ENCODE peak calls at places on chromosomes 6 and 20, in six cellular contexts. R is GM23338, L is OCI-LY7, U is PC-3, G is GM23248, P is HCT116. O is an unnamed sample. For H3K9me2, the result is how much of the 10 kb centered on the place peaks cover.

GRCh38 chr6:99341862-99342455 is 7.5 kb downstream of the FAXC start:
- DNase-seq in R (no peak), L (no peak), U (peak), G (no peak), P (no peak), O (no peak)

GRCh38 chr6:49548613-49549304 is 1.7 kb upstream of the C6orf141 start:
- DNase-seq in R (peak), L (no peak), U (no peak), G (no peak), P (no peak), O (no peak)

GRCh38 chr6:111725446-111726112 is 119.9 kb upstream of the TRAF3IP2 start:
- DNase-seq in R (no peak), L (no peak), U (no peak), G (peak), P (no peak), O (no peak)

GRCh38 chr6:141403827-141404226 is 728.9 kb upstream of the GJE1 start:
- DNase-seq in R (no peak), L (no peak), U (no peak), G (peak), P (no peak), O (no peak)

GRCh38 chr6:26554669-26555504 is 16.7 kb downstream of the HMGN4 start:
- DNase-seq in R (peak), L (peak), U (peak), G (peak), P (no peak), O (peak)

GRCh38 chr6:131215212-131215611 is 79.9 kb downstream of the AKAP7 start:
- DNase-seq in R (no peak), L (no peak), U (no peak), G (no peak), P (no peak), O (no peak)

GRCh38 chr20:10672579-10673127 is 1.1 kb downstream of the JAG1 start:
- DNase-seq in R (peak), L (peak), U (peak), G (peak), P (no peak), O (peak)

GRCh38 chr6:165556116-165556843 is 106.8 kb downstream of the PDE10A start:
- DNase-seq in R (no peak), L (no peak), U (peak), G (no peak), P (no peak), O (no peak)

GRCh38 chr6:139166956-139167313 is 32.1 kb downstream of the HECA start:
- DNase-seq in R (no peak), L (no peak), U (no peak), G (no peak), P (no peak), O (no peak)

GRCh38 chr6:90131614-90132423 is 164.8 kb downstream of the BACH2 start:
- DNase-seq in R (no peak), L (no peak), U (no peak), G (peak), P (no peak), O (no peak)

GRCh38 chr6:134372603-134373281 is 54.8 kb upstream of the SGK1 start:
- DNase-seq in R (no peak), L (no peak), U (no peak), G (peak), P (no peak), O (no peak)

GRCh38 chr6:111737065-111737521 is 131.4 kb upstream of the TRAF3IP2 start:
- DNase-seq in R (no peak), L (no peak), U (peak), G (peak), P (no peak), O (no peak)

GRCh38 chr20:24694727-24695528 is 225.5 kb downstream of the SYNDIG1 start:
- DNase-seq in R (no peak), L (no peak), U (peak), G (peak), P (no peak), O (no peak)

GRCh38 chr20:53865905-53866786 is 204.2 kb downstream of the BCAS1 start:
- DNase-seq in R (peak), L (peak), U (peak), G (peak), P (no peak), O (no peak)

GRCh38 chr20:11432407-11432806 is 485.3 kb upstream of the BTBD3 start:
- DNase-seq in R (no peak), L (no peak), U (peak), G (peak), P (no peak), O (no peak)

GRCh38 chr6:35058041-35058675 is 83.0 kb downstream of the TCP11 start:
- DNase-seq in R (peak), L (no peak), U (no peak), G (peak), P (no peak), O (no peak)

GRCh38 chr6:55820696-55821095 is 54.7 kb downstream of the BMP5 start:
- DNase-seq in R (no peak), L (no peak), U (no peak), G (no peak), P (no peak), O (no peak)

GRCh38 chr20:36624068-36624813 is 18.7 kb downstream of the RAB5IF start:
- DNase-seq in R (peak), L (no peak), U (no peak), G (no peak), P (no peak), O (no peak)

GRCh38 chr6:111445786-111446395 is 37.1 kb downstream of the REV3L start:
- DNase-seq in R (no peak), L (no peak), U (peak), G (no peak), P (no peak), O (no peak)

GRCh38 chr6:10595731-10596664 is 74.8 kb downstream of the GCNT2 start:
- DNase-seq in R (peak), L (no peak), U (peak), G (no peak), P (no peak), O (peak)

GRCh38 chr6:46704562-46704961 is 16.9 kb downstream of the TDRD6 start:
- DNase-seq in R (peak), L (peak), U (peak), G (peak), P (peak), O (no peak)

GRCh38 chr20:45395114-45395415 is 13.0 kb upstream of the DBNDD2 start:
- DNase-seq in R (no peak), L (no peak), U (no peak), G (no peak), P (no peak), O (no peak)

GRCh38 chr6:109397020-109397419 is 14.8 kb upstream of the CD164 start:
- DNase-seq in R (peak), L (no peak), U (peak), G (peak), P (no peak), O (no peak)

GRCh38 chr6:98724537-98724936 is 109.8 kb upstream of the POU3F2 start:
- DNase-seq in R (peak), L (no peak), U (no peak), G (no peak), P (no peak), O (no peak)

GRCh38 chr20:61830241-61830930 is 235.3 kb downstream of the TAF4 start:
- DNase-seq in R (no peak), L (no peak), U (no peak), G (no peak), P (no peak), O (no peak)

GRCh38 chr6:45226081-45226480 is 102.0 kb upstream of the RUNX2 start:
- DNase-seq in R (no peak), L (no peak), U (no peak), G (no peak), P (no peak), O (no peak)

GRCh38 chr6:148987982-148988381 is 241.2 kb downstream of the UST start:
- DNase-seq in R (no peak), L (no peak), U (no peak), G (no peak), P (no peak), O (no peak)

GRCh38 chr20:33130553-33130952 is 37.4 kb upstream of the BPIFA2 start:
- DNase-seq in R (no peak), L (no peak), U (peak), G (peak), P (no peak), O (no peak)

GRCh38 chr20:33132858-33133615 is 34.9 kb upstream of the BPIFA2 start:
- DNase-seq in R (peak), L (no peak), U (no peak), G (peak), P (no peak), O (no peak)

GRCh38 chr20:33137195-33137594 is 30.8 kb upstream of the BPIFA2 start:
- DNase-seq in R (no peak), L (no peak), U (no peak), G (no peak), P (no peak), O (no peak)

GRCh38 chr20:33131949-33132822 is 35.8 kb upstream of the BPIFA2 start:
- DNase-seq in R (peak), L (no peak), U (no peak), G (no peak), P (no peak), O (no peak)

DNA sequence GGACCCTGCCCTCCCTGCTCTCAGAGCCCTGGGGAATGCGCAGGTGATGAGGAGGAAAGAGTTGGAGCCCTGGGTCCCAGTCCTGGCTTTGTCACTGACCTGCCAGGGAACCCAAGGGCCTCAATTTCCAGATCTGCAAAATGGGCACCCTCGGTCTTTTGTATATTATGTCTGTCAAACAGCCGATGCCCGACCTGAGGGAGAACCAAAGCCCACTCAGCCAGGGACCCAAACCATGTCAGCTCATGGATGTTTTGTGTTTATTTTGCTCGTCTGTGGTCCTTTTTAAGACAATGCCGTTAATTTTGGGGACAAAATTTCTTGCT is 34.4 kb upstream of the BPIFA2 start:
- DNase-seq in R (no peak), L (no peak), U (no peak), G (no peak), P (no peak), O (no peak)
- H3K9me2 ChIP-seq in R (under half), L (under half), U (under half), G (under half), P (under half), O (under half)

GRCh38 chr20:59006864-59007757 is at the start of gene CTSZ:
- DNase-seq in R (peak), L (peak), U (peak), G (peak), P (no peak), O (peak)

GRCh38 chr20:59008715-59009336 is 1.8 kb upstream of the CTSZ start:
- DNase-seq in R (no peak), L (peak), U (no peak), G (no peak), P (no peak), O (no peak)

GRCh38 chr20:59005523-59006166 is 1.4 kb downstream of the CTSZ start:
- DNase-seq in R (no peak), L (peak), U (no peak), G (no peak), P (no peak), O (no peak)

GRCh38 chr20:59006167-59006863 is 739 bp downstream of the CTSZ start:
- DNase-seq in R (peak), L (peak), U (peak), G (peak), P (no peak), O (no peak)

DNA sequence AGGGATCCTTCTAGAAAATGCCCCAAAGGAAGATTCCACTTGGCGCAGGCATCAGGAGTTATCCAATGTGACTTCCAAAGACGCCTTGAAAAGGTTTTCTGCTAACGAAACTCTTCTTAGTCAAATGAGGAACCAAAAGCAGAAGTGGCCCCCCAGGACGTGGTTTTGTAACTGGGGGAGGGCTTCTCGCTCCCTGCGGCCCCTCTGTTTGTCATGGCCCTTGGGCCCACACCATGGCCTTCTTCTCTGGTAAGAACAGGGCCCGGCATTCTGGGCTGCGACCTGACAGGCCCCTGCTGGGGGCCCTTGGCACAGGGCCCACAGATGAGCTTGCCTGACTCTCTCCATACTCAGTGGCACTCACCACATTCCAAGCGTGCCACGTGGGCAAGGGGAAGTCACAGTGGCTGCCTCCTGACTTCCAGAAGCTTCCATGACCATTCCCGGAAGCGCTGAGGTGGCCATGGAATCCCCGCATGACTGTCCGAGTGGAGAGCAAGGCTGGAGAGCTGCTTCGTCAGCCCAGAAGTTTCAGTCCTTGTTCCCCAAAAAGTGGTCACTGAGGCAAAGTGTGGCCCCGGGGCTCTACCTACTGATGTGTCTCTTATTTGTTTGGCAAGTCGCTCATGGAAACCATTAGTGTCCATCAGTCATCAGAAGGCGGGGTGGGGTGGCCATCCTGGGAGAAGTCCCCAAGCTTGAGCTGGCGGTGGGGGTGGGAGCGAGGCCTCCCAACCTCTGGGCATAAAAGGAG is 881 bp upstream of the CTSZ start:
- DNase-seq in R (peak), L (peak), U (no peak), G (no peak), P (no peak), O (no peak)
- H2AFZ ChIP-seq in R (peak), L (peak), U (peak), G (peak), P (no peak), O (no peak)

GRCh38 chr20:63132131-63132714 is 83.7 kb downstream of the YTHDF1 start:
- DNase-seq in R (no peak), L (no peak), U (no peak), G (no peak), P (no peak), O (no peak)

GRCh38 chr20:63134201-63134612 is 81.7 kb downstream of the YTHDF1 start:
- DNase-seq in R (peak), L (peak), U (no peak), G (no peak), P (no peak), O (no peak)

GRCh38 chr20:63130654-63131577 is 85.0 kb downstream of the YTHDF1 start:
- DNase-seq in R (no peak), L (no peak), U (no peak), G (no peak), P (no peak), O (no peak)

GRCh38 chr20:63133481-63134091 is 82.3 kb downstream of the YTHDF1 start:
- DNase-seq in R (no peak), L (no peak), U (no peak), G (no peak), P (no peak), O (no peak)

GRCh38 chr20:63132715-63133471 is 83.0 kb downstream of the YTHDF1 start:
- DNase-seq in R (no peak), L (no peak), U (no peak), G (no peak), P (no peak), O (no peak)
- H3K9me2 ChIP-seq in R (under half), L (under half), U (under half), G (under half), P (under half), O (under half)

GRCh38 chr20:34491226-34491931 is 24.8 kb upstream of the DYNLRB1 start:
- DNase-seq in R (no peak), L (no peak), U (no peak), G (no peak), P (no peak), O (no peak)

GRCh38 chr20:34495928-34496327 is 20.3 kb upstream of the DYNLRB1 start:
- DNase-seq in R (no peak), L (peak), U (no peak), G (no peak), P (no peak), O (no peak)

GRCh38 chr20:34495307-34495706 is 20.9 kb upstream of the DYNLRB1 start:
- DNase-seq in R (no peak), L (no peak), U (no peak), G (no peak), P (no peak), O (no peak)

GRCh38 chr20:34493646-34494045 is 22.6 kb upstream of the DYNLRB1 start:
- DNase-seq in R (no peak), L (no peak), U (no peak), G (no peak), P (no peak), O (no peak)

DNA sequence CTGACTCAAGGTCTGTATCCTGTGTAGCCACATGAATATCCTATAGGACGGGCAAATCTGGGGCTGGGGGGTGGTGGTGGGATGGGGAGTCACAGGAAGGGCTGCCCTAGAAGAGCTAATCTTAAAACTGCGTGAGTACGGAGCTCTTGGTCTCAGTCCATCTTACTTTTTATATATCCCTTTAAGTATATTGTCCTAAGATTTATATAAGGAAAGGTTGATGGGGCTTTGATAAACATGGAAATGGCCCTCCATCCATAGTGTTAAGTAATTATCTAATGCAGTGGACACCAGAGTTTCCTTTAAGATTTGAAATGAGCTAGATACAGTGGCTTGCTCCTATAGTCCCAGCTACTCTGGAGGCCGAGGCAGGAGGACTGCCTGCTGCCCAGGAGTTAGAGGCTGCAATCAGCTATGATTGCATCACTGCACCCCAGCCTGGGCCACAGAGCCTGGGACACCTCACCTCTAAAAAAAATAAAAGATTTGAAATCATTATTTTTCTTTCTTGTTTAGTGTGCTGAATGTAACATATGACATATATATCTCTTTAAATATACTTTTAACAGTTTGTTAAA is 24.2 kb upstream of the DYNLRB1 start:
- DNase-seq in R (no peak), L (no peak), U (no peak), G (no peak), P (no peak), O (no peak)
- H2AFZ ChIP-seq in R (no peak), L (no peak), U (no peak), G (no peak), P (no peak), O (no peak)

GRCh38 chr20:57391439-57392129 is 388 bp downstream of the RBM38 start:
- DNase-seq in R (peak), L (peak), U (peak), G (peak), P (no peak), O (peak)

GRCh38 chr20:57390604-57391438 is at the start of gene RBM38:
- DNase-seq in R (peak), L (peak), U (peak), G (peak), P (peak), O (peak)

GRCh38 chr20:57388953-57389694 is 2.1 kb upstream of the RBM38 start:
- DNase-seq in R (peak), L (peak), U (peak), G (peak), P (peak), O (peak)

GRCh38 chr20:57387945-57388351 is 3.2 kb upstream of the RBM38 start:
- DNase-seq in R (no peak), L (no peak), U (no peak), G (no peak), P (no peak), O (peak)

DNA sequence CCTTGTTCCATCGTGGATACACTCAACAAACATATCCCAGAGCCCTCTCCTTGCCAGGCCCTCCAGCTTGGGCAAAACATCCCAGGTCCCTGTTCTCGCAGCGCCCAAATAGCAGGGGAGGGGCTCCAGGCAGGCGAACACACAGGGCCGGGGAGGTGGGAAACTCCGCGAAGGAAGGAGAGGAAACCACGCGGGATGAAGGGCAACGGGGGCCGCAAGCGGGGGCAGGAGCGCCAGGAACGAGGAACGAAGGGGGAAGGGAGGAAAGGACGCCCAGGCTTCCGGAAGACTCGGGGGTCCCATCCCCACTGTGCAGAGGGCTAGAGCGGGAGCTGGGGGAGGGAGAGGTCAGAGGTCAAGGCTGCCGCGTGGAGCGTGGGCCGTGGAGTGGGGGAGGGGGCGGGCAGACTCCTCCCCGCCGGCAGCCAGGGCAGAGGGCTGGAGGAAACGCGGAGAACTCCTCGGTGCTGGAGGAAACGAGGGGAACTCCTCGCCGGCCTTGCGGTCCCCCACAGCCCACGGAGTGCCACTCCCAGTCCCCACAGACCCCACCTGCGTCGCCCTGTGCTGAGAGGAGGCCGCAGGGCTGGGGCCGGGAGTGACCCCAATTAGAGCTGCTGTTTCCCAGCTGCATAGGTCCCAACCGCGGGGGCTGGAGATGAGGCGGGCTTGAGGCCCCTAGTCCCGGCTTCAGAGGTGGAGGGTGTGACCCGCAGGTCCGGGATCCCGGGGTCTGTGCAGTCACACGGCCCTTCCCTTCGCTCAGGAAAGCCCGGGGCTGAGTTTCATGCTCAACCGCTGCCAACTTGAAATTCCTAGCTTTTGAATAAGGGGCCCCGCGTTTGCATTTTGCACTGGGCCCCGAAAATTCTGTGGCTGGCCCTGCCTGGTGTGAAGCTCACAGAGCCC is 1.2 kb upstream of the RBM38 start:
- DNase-seq in R (peak), L (no peak), U (no peak), G (no peak), P (no peak), O (no peak)
- H3K9me2 ChIP-seq in R (under half), L (under half), U (under half), G (under half), P (under half), O (under half)

GRCh38 chr20:40713508-40713907 is 24.5 kb upstream of the MAFB start:
- DNase-seq in R (no peak), L (no peak), U (no peak), G (no peak), P (no peak), O (no peak)

GRCh38 chr20:40711078-40711477 is 22.0 kb upstream of the MAFB start:
- DNase-seq in R (no peak), L (no peak), U (no peak), G (no peak), P (no peak), O (no peak)

GRCh38 chr20:40706977-40707582 is 18.0 kb upstream of the MAFB start:
- DNase-seq in R (peak), L (peak), U (peak), G (peak), P (peak), O (no peak)

GRCh38 chr20:40714109-40714508 is 25.1 kb upstream of the MAFB start:
- DNase-seq in R (no peak), L (no peak), U (no peak), G (no peak), P (no peak), O (no peak)

GRCh38 chr20:40710608-40711007 is 21.6 kb upstream of the MAFB start:
- DNase-seq in R (no peak), L (no peak), U (no peak), G (peak), P (no peak), O (no peak)
- H2AFZ ChIP-seq in R (no peak), L (no peak), U (no peak), G (no peak), P (no peak), O (no peak)

O was measured in MM.1S.